ENCODE peak calls at places on chromosomes 12 and 14, in nine cellular contexts. A is esophagus squamous epithelium; S is ascending aorta; K is adrenal gland; R is CD4-positive, alpha-beta memory T cell; L is lung; G is adipocyte; U is psoas muscle; Q is aorta. I is an unnamed sample. For H3K36me3, the result is how much of the 10 kb centered on the place peaks cover.

GRCh38 chr12:31626270-31626669 is 33.2 kb upstream of the ETFBKMT start:
- DNase-seq in A (no peak), S (no peak), K (no peak), R (no peak), L (no peak), G (no peak), U (no peak), Q (no peak), I (no peak)

GRCh38 chr12:50087995-50088394 is 2.9 kb downstream of the SMARCD1 start:
- DNase-seq in A (no peak), S (no peak), K (no peak), R (no peak), L (no peak), G (peak), U (no peak), Q (peak), I (no peak)

GRCh38 chr12:75628916-75629315 is 117.5 kb upstream of the KRR1 start:
- DNase-seq in A (no peak), S (no peak), K (no peak), R (no peak), L (no peak), G (no peak), U (no peak), Q (no peak), I (no peak)

GRCh38 chr12:123269395-123269892 is 2.2 kb downstream of the CDK2AP1 start:
- DNase-seq in A (no peak), S (peak), K (peak), R (peak), L (no peak), G (peak), U (peak), Q (peak), I (no peak)

GRCh38 chr14:100587763-100588411 is 670 bp upstream of the BEGAIN start:
- DNase-seq in A (no peak), S (no peak), K (no peak), R (no peak), L (no peak), G (no peak), U (peak), Q (peak), I (no peak)

GRCh38 chr14:96586056-96586455 is 83.9 kb downstream of the PAPOLA start:
- DNase-seq in A (no peak), S (no peak), K (no peak), R (no peak), L (no peak), G (no peak), U (no peak), Q (no peak), I (no peak)

GRCh38 chr14:94486883-94487282 is 10.9 kb upstream of the SERPINA9 start:
- DNase-seq in A (no peak), S (no peak), K (no peak), R (no peak), L (no peak), G (no peak), U (no peak), Q (no peak), I (no peak)

GRCh38 chr12:26810330-26810729 is 22.7 kb downstream of the ITPR2 start:
- DNase-seq in A (no peak), S (peak), K (peak), R (no peak), L (no peak), G (peak), U (peak), Q (peak), I (peak)

GRCh38 chr14:82759691-82760090 is 1226.0 kb upstream of the SEL1L start:
- DNase-seq in A (no peak), S (no peak), K (no peak), R (no peak), L (no peak), G (no peak), U (no peak), Q (no peak), I (no peak)

GRCh38 chr12:109731231-109731731 is 17.7 kb downstream of the FAM222A start:
- DNase-seq in A (no peak), S (peak), K (peak), R (no peak), L (no peak), G (no peak), U (peak), Q (peak), I (no peak)

GRCh38 chr14:92645841-92646478 is 102.5 kb downstream of the LGMN start:
- DNase-seq in A (no peak), S (no peak), K (no peak), R (no peak), L (no peak), G (peak), U (no peak), Q (no peak), I (no peak)

GRCh38 chr12:1533205-1533601 is 61.2 kb downstream of the FBXL14 start:
- DNase-seq in A (no peak), S (no peak), K (no peak), R (peak), L (no peak), G (peak), U (no peak), Q (no peak), I (no peak)

GRCh38 chr12:124520896-124521295 is 46.5 kb downstream of the NCOR2 start:
- DNase-seq in A (no peak), S (no peak), K (no peak), R (no peak), L (no peak), G (no peak), U (no peak), Q (no peak), I (no peak)

GRCh38 chr12:74539765-74540526 is 2.3 kb downstream of the ATXN7L3B start:
- DNase-seq in A (no peak), S (no peak), K (no peak), R (no peak), L (no peak), G (peak), U (no peak), Q (no peak), I (no peak)

DNA sequence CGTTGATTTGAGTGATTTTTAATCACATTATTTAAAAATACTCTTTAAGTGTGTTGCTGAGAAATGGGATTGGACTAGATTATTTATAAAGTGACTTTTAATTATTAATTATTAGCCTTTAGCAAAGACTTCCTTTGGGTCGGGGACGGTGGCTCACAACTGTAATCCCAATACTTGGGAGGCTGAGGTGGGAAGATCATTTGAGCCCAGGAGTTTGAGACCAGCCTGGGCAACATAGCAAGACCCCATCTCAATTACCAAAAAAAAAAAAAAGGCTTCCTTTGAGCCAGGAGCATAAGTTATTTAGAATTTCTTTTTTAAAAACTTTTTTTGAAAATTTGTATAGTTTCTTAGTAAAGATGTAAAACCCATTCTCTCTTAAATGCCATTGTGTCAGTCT is 8.8 kb downstream of the CHURC1 start:
- DNase-seq in A (no peak), S (no peak), K (no peak), R (no peak), L (no peak), G (no peak), U (no peak), Q (no peak), I (no peak)
- H3K36me3 ChIP-seq in A (under half), S (under half), K (under half), R (under half), L (under half), G (under half), U (under half), Q (under half), I (under half)

DNA sequence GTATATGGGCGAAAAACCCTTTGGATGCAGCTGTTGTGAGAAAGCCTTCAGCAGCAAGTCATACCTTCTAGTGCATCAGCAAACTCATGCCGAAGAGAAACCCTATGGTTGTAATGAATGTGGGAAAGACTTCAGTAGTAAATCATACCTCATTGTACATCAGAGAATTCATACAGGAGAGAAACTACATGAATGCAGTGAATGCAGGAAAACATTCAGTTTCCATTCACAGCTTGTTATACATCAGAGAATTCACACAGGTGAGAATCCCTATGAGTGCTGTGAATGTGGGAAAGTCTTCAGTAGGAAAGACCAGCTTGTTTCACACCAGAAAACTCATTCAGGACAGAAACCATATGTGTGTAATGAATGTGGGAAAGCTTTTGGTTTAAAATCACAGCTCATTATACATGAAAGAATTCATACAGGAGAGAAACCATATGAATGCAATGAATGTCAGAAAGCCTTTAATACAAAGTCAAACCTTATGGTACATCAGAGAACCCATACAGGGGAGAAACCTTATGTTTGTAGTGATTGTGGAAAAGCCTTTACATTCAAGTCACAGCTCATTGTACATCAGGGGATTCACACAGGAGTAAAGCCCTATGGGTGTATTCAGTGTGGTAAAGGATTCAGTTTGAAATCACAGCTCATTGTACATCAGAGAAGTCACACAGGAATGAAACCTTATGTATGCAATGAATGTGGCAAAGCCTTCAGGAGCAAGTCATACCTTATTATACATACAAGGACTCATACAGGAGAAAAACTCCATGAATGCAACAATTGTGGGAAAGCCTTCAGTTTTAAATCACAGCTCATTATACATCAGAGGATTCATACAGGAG is 21.4 kb downstream of the ZNF268 start:
- DNase-seq in A (no peak), S (no peak), K (no peak), R (no peak), L (no peak), G (no peak), U (no peak), Q (no peak), I (no peak)
- H3K36me3 ChIP-seq in A (half or more), S (under half), K (under half), R (under half), L (under half), G (half or more), U (under half), Q (under half), I (under half)

GRCh38 chr14:54786816-54787215 is 115.8 kb downstream of the GCH1 start:
- DNase-seq in A (no peak), S (peak), K (peak), R (no peak), L (no peak), G (no peak), U (no peak), Q (no peak), I (no peak)
- H3K36me3 ChIP-seq in A (under half), S (half or more), K (under half), R (under half), L (under half), G (half or more), U (under half), Q (under half), I (half or more)

GRCh38 chr12:101740980-101741379 is 1.7 kb upstream of the SYCP3 start:
- DNase-seq in A (no peak), S (no peak), K (no peak), R (no peak), L (no peak), G (no peak), U (no peak), Q (no peak), I (no peak)
- H3K36me3 ChIP-seq in A (half or more), S (half or more), K (under half), R (under half), L (under half), G (half or more), U (under half), Q (under half), I (under half)

GRCh38 chr14:51253880-51254279 is 13.8 kb downstream of the TMX1 start:
- DNase-seq in A (no peak), S (no peak), K (no peak), R (no peak), L (no peak), G (no peak), U (no peak), Q (no peak), I (no peak)

GRCh38 chr14:51260225-51260624 is 20.2 kb downstream of the TMX1 start:
- DNase-seq in A (no peak), S (no peak), K (no peak), R (no peak), L (no peak), G (no peak), U (no peak), Q (no peak), I (no peak)

GRCh38 chr14:51261151-51261550 is 21.1 kb downstream of the TMX1 start:
- DNase-seq in A (no peak), S (no peak), K (no peak), R (no peak), L (no peak), G (no peak), U (no peak), Q (no peak), I (no peak)

GRCh38 chr14:51258788-51259187 is 18.7 kb downstream of the TMX1 start:
- DNase-seq in A (no peak), S (no peak), K (no peak), R (no peak), L (no peak), G (no peak), U (no peak), Q (no peak), I (no peak)

DNA sequence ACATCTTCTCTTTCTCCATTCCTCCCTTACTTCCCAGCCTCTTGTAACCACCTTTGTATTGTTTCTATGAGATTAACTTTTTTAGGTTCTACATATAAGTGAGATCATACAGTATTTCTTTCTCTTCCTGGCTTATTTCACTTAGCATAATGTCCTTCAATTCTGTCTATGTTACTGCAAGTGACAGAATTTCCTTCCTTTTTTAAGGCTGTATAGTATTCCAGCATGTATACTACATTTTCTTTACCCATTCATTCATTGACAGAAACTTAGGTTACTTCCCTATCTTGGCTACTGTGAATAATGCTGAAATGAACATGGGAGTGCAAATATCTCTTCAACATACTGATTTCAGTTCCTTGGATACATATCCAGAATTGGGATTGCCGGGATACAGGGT is 18.2 kb downstream of the TMX1 start:
- DNase-seq in A (no peak), S (no peak), K (no peak), R (no peak), L (no peak), G (no peak), U (no peak), Q (no peak), I (no peak)
- H3K36me3 ChIP-seq in A (half or more), S (under half), K (under half), R (under half), L (under half), G (under half), U (under half), Q (under half), I (under half)

GRCh38 chr12:120292411-120292660 is 633 bp upstream of the RNU4-2 start:
- DNase-seq in A (no peak), S (no peak), K (no peak), R (no peak), L (no peak), G (no peak), U (no peak), Q (no peak), I (no peak)
- H3K36me3 ChIP-seq in A (under half), S (under half), K (under half), R (under half), L (under half), G (under half), U (under half), Q (under half), I (under half)

GRCh38 chr12:96025518-96025917 is 9.9 kb downstream of the LTA4H start:
- DNase-seq in A (no peak), S (no peak), K (no peak), R (no peak), L (no peak), G (no peak), U (no peak), Q (no peak), I (no peak)
- H3K36me3 ChIP-seq in A (half or more), S (half or more), K (under half), R (under half), L (under half), G (under half), U (under half), Q (under half), I (half or more)

GRCh38 chr12:56346663-56347062 is 8.0 kb downstream of the IL23A start:
- DNase-seq in A (no peak), S (no peak), K (no peak), R (peak), L (no peak), G (no peak), U (no peak), Q (no peak), I (no peak)

GRCh38 chr12:56350662-56351061 is 9.2 kb downstream of the STAT2 start:
- DNase-seq in A (no peak), S (no peak), K (no peak), R (no peak), L (no peak), G (no peak), U (no peak), Q (no peak), I (no peak)

GRCh38 chr12:56351325-56351724 is 8.6 kb downstream of the STAT2 start:
- DNase-seq in A (no peak), S (no peak), K (no peak), R (no peak), L (no peak), G (no peak), U (no peak), Q (no peak), I (no peak)

GRCh38 chr12:56348776-56349175 is 10.1 kb downstream of the IL23A start:
- DNase-seq in A (no peak), S (no peak), K (no peak), R (no peak), L (no peak), G (no peak), U (no peak), Q (no peak), I (no peak)
- H3K36me3 ChIP-seq in A (half or more), S (half or more), K (half or more), R (half or more), L (under half), G (half or more), U (under half), Q (under half), I (half or more)